ENCODE peak calls at places on chromosomes 7 and 10, in five cellular contexts. Y is CD8-positive, alpha-beta T cell; N is GM23338; O is gastroesophageal sphincter; U is T-helper 17 cell. I is an unnamed sample.

GRCh38 chr7:73717991-73718405 is 1.5 kb downstream of the STX1A start:
- ATAC-seq in Y (peak), N (no peak), O (no peak), U (peak), I (peak)

GRCh38 chr7:117810642-117811512 is 62.4 kb downstream of the CTTNBP2 start:
- ATAC-seq in Y (no peak), N (peak), O (no peak), U (no peak), I (no peak)

GRCh38 chr10:94146313-94146712 is 152.6 kb downstream of the PLCE1 start:
- ATAC-seq in Y (no peak), N (no peak), O (no peak), U (no peak), I (no peak)

GRCh38 chr10:130160775-130161174 is 24.6 kb downstream of the GLRX3 start:
- ATAC-seq in Y (peak), N (peak), O (no peak), U (peak), I (peak)

GRCh38 chr10:75612904-75613684 is 181.7 kb downstream of the LRMDA start:
- ATAC-seq in Y (no peak), N (no peak), O (peak), U (no peak), I (no peak)

GRCh38 chr7:37311282-37311868 is 137.3 kb downstream of the ELMO1 start:
- ATAC-seq in Y (peak), N (no peak), O (no peak), U (peak), I (peak)

GRCh38 chr10:70508912-70509366 is 30.4 kb downstream of the PALD1 start:
- ATAC-seq in Y (no peak), N (peak), O (peak), U (no peak), I (peak)

GRCh38 chr10:77501846-77502251 is 135.8 kb downstream of the KCNMA1 start:
- ATAC-seq in Y (no peak), N (no peak), O (no peak), U (no peak), I (peak)